ENCODE peak calls at places on chromosomes 16 and 17, in five cellular contexts. One of them, this sample, is unnamed.

GRCh38 chr16:85423186-85423550 is 190.0 kb upstream of the GSE1 start:
- DNase-seq in NB4: no peak
- DNase-seq in NCI-H774: no peak
- DNase-seq in CMK: no peak
- DNase-seq in activated T-helper 1 cell treated with Interleukin-2 at 50 U/mL for 16 hours: no peak
- DNase-seq in this sample: no peak

GRCh38 chr16:88338111-88338510 is 44.6 kb upstream of the ZNF469 start:
- DNase-seq in NB4: no peak
- DNase-seq in NCI-H774: no peak
- DNase-seq in CMK: no peak
- DNase-seq in activated T-helper 1 cell treated with Interleukin-2 at 50 U/mL for 16 hours: no peak
- DNase-seq in this sample: no peak

GRCh38 chr17:67390646-67391480 is 13.8 kb downstream of the PITPNC1 start:
- DNase-seq in NB4: peak
- DNase-seq in NCI-H774: peak
- DNase-seq in CMK: no peak
- DNase-seq in activated T-helper 1 cell treated with Interleukin-2 at 50 U/mL for 16 hours: peak
- DNase-seq in this sample: peak

GRCh38 chr17:73902416-73903181 is 258.4 kb upstream of the SDK2 start:
- DNase-seq in NB4: no peak
- DNase-seq in NCI-H774: peak
- DNase-seq in CMK: no peak
- DNase-seq in activated T-helper 1 cell treated with Interleukin-2 at 50 U/mL for 16 hours: no peak
- DNase-seq in this sample: peak

GRCh38 chr17:74119960-74120359 is 83.5 kb upstream of the RPL38 start:
- DNase-seq in NB4: no peak
- DNase-seq in NCI-H774: peak
- DNase-seq in CMK: no peak
- DNase-seq in activated T-helper 1 cell treated with Interleukin-2 at 50 U/mL for 16 hours: no peak
- DNase-seq in this sample: no peak

GRCh38 chr17:10265100-10265810 is 66.8 kb upstream of the GAS7 start:
- DNase-seq in NB4: no peak
- DNase-seq in NCI-H774: no peak
- DNase-seq in CMK: no peak
- DNase-seq in activated T-helper 1 cell treated with Interleukin-2 at 50 U/mL for 16 hours: no peak
- DNase-seq in this sample: no peak

GRCh38 chr16:56775162-56775561 is 45.2 kb downstream of the NUP93 start:
- DNase-seq in NB4: no peak
- DNase-seq in NCI-H774: no peak
- DNase-seq in CMK: no peak
- DNase-seq in activated T-helper 1 cell treated with Interleukin-2 at 50 U/mL for 16 hours: no peak
- DNase-seq in this sample: no peak

GRCh38 chr17:55122114-55122513 is 142.6 kb upstream of the HLF start:
- DNase-seq in NB4: no peak
- DNase-seq in NCI-H774: no peak
- DNase-seq in CMK: no peak
- DNase-seq in activated T-helper 1 cell treated with Interleukin-2 at 50 U/mL for 16 hours: no peak
- DNase-seq in this sample: no peak

GRCh38 chr16:72179592-72179991 is 7.6 kb upstream of the PMFBP1 start:
- DNase-seq in NB4: no peak
- DNase-seq in NCI-H774: no peak
- DNase-seq in CMK: no peak
- DNase-seq in activated T-helper 1 cell treated with Interleukin-2 at 50 U/mL for 16 hours: no peak
- DNase-seq in this sample: peak

GRCh38 chr17:65485388-65486299 is 75.8 kb downstream of the AXIN2 start:
- DNase-seq in NB4: no peak
- DNase-seq in NCI-H774: no peak
- DNase-seq in CMK: no peak
- DNase-seq in activated T-helper 1 cell treated with Interleukin-2 at 50 U/mL for 16 hours: no peak
- DNase-seq in this sample: no peak

GRCh38 chr16:9061358-9061813 is 30.1 kb upstream of the HAPSTR1 start:
- DNase-seq in NB4: no peak
- DNase-seq in NCI-H774: peak
- DNase-seq in CMK: no peak
- DNase-seq in activated T-helper 1 cell treated with Interleukin-2 at 50 U/mL for 16 hours: no peak
- DNase-seq in this sample: peak

GRCh38 chr17:72985882-72986720 is 106.4 kb downstream of the SLC39A11 start:
- DNase-seq in NB4: peak
- DNase-seq in NCI-H774: peak
- DNase-seq in CMK: peak
- DNase-seq in activated T-helper 1 cell treated with Interleukin-2 at 50 U/mL for 16 hours: peak
- DNase-seq in this sample: peak

GRCh38 chr17:62671553-62671952 is 44.1 kb downstream of the MRC2 start:
- DNase-seq in NB4: no peak
- DNase-seq in NCI-H774: peak
- DNase-seq in CMK: no peak
- DNase-seq in activated T-helper 1 cell treated with Interleukin-2 at 50 U/mL for 16 hours: no peak
- DNase-seq in this sample: peak

GRCh38 chr17:9226794-9227135 is 205.5 kb downstream of the NTN1 start:
- DNase-seq in NB4: no peak
- DNase-seq in NCI-H774: no peak
- DNase-seq in CMK: no peak
- DNase-seq in activated T-helper 1 cell treated with Interleukin-2 at 50 U/mL for 16 hours: no peak
- DNase-seq in this sample: no peak

GRCh38 chr16:10121496-10121895 is 60.7 kb downstream of the GRIN2A start:
- DNase-seq in NB4: no peak
- DNase-seq in NCI-H774: no peak
- DNase-seq in CMK: no peak
- DNase-seq in activated T-helper 1 cell treated with Interleukin-2 at 50 U/mL for 16 hours: no peak
- DNase-seq in this sample: no peak

GRCh38 chr16:87828071-87828971 is 41.0 kb downstream of the SLC7A5 start:
- DNase-seq in NB4: no peak
- DNase-seq in NCI-H774: no peak
- DNase-seq in CMK: no peak
- DNase-seq in activated T-helper 1 cell treated with Interleukin-2 at 50 U/mL for 16 hours: no peak
- DNase-seq in this sample: peak

GRCh38 chr17:81027591-81028505 is 7.1 kb upstream of the BAIAP2 start:
- DNase-seq in NB4: no peak
- DNase-seq in NCI-H774: no peak
- DNase-seq in CMK: no peak
- DNase-seq in activated T-helper 1 cell treated with Interleukin-2 at 50 U/mL for 16 hours: no peak
- DNase-seq in this sample: no peak

This sample was measured in DMS153.